ENCODE peak calls at places on chromosomes 13 and 19, in seven cellular contexts. A is IMR-90, V is neuronal stem cell, Z is mesendoderm, N is H9, Y is mesenchymal stem cell, C is H1. D is an unnamed sample. For H3K4me1, the result is how much of the 10 kb centered on the place peaks cover.

GRCh38 chr19:33293255-33294057 is 8.9 kb downstream of the CEBPA start:
- DNase-seq in A (peak), V (no peak), Z (no peak), N (no peak), Y (peak), C (no peak), D (peak)

GRCh38 chr13:75135325-75135825 is 346.6 kb downstream of the TBC1D4 start:
- DNase-seq in A (peak), V (no peak), Z (peak), N (no peak), Y (peak), C (no peak), D (no peak)

GRCh38 chr13:30916991-30917390 is 10.9 kb downstream of the MEDAG start:
- DNase-seq in A (no peak), V (no peak), Z (no peak), N (no peak), Y (no peak), C (no peak), D (no peak)

GRCh38 chr19:53432088-53432661 is 391 bp downstream of the ZNF761 start:
- DNase-seq in A (peak), V (peak), Z (peak), N (no peak), Y (peak), C (peak), D (no peak)

GRCh38 chr13:51844862-51845573 is at the start of gene TMEM272:
- DNase-seq in A (peak), V (peak), Z (peak), N (peak), Y (peak), C (peak), D (peak)

GRCh38 chr13:110617326-110618072 is 2.2 kb downstream of the NAXD start:
- DNase-seq in A (peak), V (no peak), Z (no peak), N (no peak), Y (peak), C (no peak), D (no peak)

GRCh38 chr13:45238945-45239795 is 38.3 kb upstream of the KCTD4 start:
- DNase-seq in A (peak), V (no peak), Z (no peak), N (no peak), Y (no peak), C (no peak), D (peak)

GRCh38 chr19:17089238-17089637 is 13.7 kb downstream of the MYO9B start:
- DNase-seq in A (peak), V (no peak), Z (no peak), N (no peak), Y (peak), C (no peak), D (no peak)

GRCh38 chr13:87680298-87680697 is 9.1 kb downstream of the SLITRK5 start:
- DNase-seq in A (no peak), V (no peak), Z (peak), N (no peak), Y (no peak), C (no peak), D (no peak)

GRCh38 chr19:10074153-10074552 is 12.0 kb upstream of the SHFL start:
- DNase-seq in A (peak), V (no peak), Z (peak), N (no peak), Y (peak), C (no peak), D (no peak)

GRCh38 chr19:41915248-41916032 is 12.8 kb downstream of the ERFL start:
- DNase-seq in A (no peak), V (no peak), Z (no peak), N (no peak), Y (no peak), C (no peak), D (no peak)

GRCh38 chr13:72437458-72437857 is 290.0 kb downstream of the MZT1 start:
- DNase-seq in A (peak), V (no peak), Z (peak), N (no peak), Y (peak), C (no peak), D (peak)

GRCh38 chr13:36673838-36674326 is at the start of gene SERTM1:
- DNase-seq in A (no peak), V (peak), Z (peak), N (peak), Y (no peak), C (peak), D (peak)

GRCh38 chr13:43514326-43514725 is 272.4 kb downstream of the ENOX1 start:
- DNase-seq in A (no peak), V (no peak), Z (no peak), N (no peak), Y (no peak), C (no peak), D (no peak)

GRCh38 chr13:32428581-32429072 is 697 bp upstream of the N4BP2L1 start:
- DNase-seq in A (no peak), V (no peak), Z (no peak), N (no peak), Y (no peak), C (no peak), D (peak)

GRCh38 chr13:79767126-79767525 is 286.2 kb downstream of the NDFIP2 start:
- DNase-seq in A (no peak), V (no peak), Z (peak), N (no peak), Y (no peak), C (no peak), D (no peak)

GRCh38 chr19:12984683-12985048 is 10.6 kb upstream of the NFIX start:
- DNase-seq in A (no peak), V (no peak), Z (no peak), N (peak), Y (no peak), C (no peak), D (no peak)

GRCh38 chr19:2552859-2553258 is 76.9 kb downstream of the GADD45B start:
- DNase-seq in A (no peak), V (no peak), Z (peak), N (no peak), Y (peak), C (no peak), D (peak)

GRCh38 chr19:35144600-35145436 is 1.8 kb downstream of the FXYD7 start:
- DNase-seq in A (no peak), V (no peak), Z (peak), N (peak), Y (no peak), C (peak), D (peak)

GRCh38 chr13:112774829-112775565 is 85.2 kb downstream of the ATP11A start:
- DNase-seq in A (no peak), V (no peak), Z (no peak), N (peak), Y (no peak), C (no peak), D (no peak)

GRCh38 chr13:100156786-100157185 is 67.9 kb downstream of the PCCA start:
- DNase-seq in A (no peak), V (no peak), Z (no peak), N (no peak), Y (no peak), C (no peak), D (no peak)

GRCh38 chr19:2969104-2969504 is 8.3 kb upstream of the TLE6 start:
- DNase-seq in A (no peak), V (no peak), Z (no peak), N (no peak), Y (peak), C (no peak), D (no peak)

GRCh38 chr19:27776020-27776419 is 1436.9 kb downstream of the UQCRFS1 start:
- DNase-seq in A (peak), V (no peak), Z (peak), N (peak), Y (peak), C (peak), D (peak)

GRCh38 chr13:24148414-24149305 is 11.9 kb upstream of the SPATA13 start:
- DNase-seq in A (peak), V (no peak), Z (peak), N (peak), Y (peak), C (no peak), D (peak)

GRCh38 chr13:49082653-49083536 is 107.2 kb downstream of the FNDC3A start:
- DNase-seq in A (peak), V (no peak), Z (peak), N (no peak), Y (peak), C (no peak), D (peak)

GRCh38 chr13:48508001-48508400 is 24.9 kb downstream of the RCBTB2 start:
- DNase-seq in A (no peak), V (no peak), Z (no peak), N (no peak), Y (no peak), C (no peak), D (no peak)

GRCh38 chr19:51980116-51980736 is 6.4 kb downstream of the ZNF350 start:
- DNase-seq in A (no peak), V (no peak), Z (no peak), N (no peak), Y (no peak), C (no peak), D (peak)

GRCh38 chr13:71522976-71523517 is 344.0 kb downstream of the DACH1 start:
- DNase-seq in A (no peak), V (no peak), Z (no peak), N (no peak), Y (no peak), C (no peak), D (no peak)

GRCh38 chr19:18292460-18292809 is 11.0 kb upstream of the JUND start:
- DNase-seq in A (no peak), V (no peak), Z (peak), N (peak), Y (no peak), C (peak), D (peak)

GRCh38 chr19:51784922-51785690 is 9.9 kb upstream of the FPR3 start:
- DNase-seq in A (no peak), V (no peak), Z (no peak), N (no peak), Y (no peak), C (no peak), D (peak)

GRCh38 chr13:45178349-45179142 is 22.3 kb downstream of the KCTD4 start:
- DNase-seq in A (peak), V (no peak), Z (no peak), N (no peak), Y (peak), C (no peak), D (no peak)

GRCh38 chr13:113005076-113005865 is 36.3 kb downstream of the MCF2L start:
- DNase-seq in A (no peak), V (no peak), Z (no peak), N (no peak), Y (no peak), C (no peak), D (no peak)

GRCh38 chr19:55173717-55174409 is 6.2 kb downstream of the SYT5 start:
- DNase-seq in A (peak), V (peak), Z (peak), N (peak), Y (peak), C (peak), D (peak)

GRCh38 chr19:2503521-2504109 is 27.7 kb downstream of the GADD45B start:
- DNase-seq in A (peak), V (no peak), Z (peak), N (no peak), Y (peak), C (no peak), D (no peak)

GRCh38 chr19:4012092-4012974 is 4.8 kb downstream of the PIAS4 start:
- DNase-seq in A (no peak), V (no peak), Z (no peak), N (no peak), Y (no peak), C (no peak), D (no peak)

GRCh38 chr13:41496420-41497234 is 39.3 kb downstream of the RGCC start:
- DNase-seq in A (peak), V (no peak), Z (peak), N (no peak), Y (peak), C (no peak), D (no peak)

GRCh38 chr13:106917024-106917491 is 349.1 kb upstream of the ARGLU1 start:
- DNase-seq in A (no peak), V (no peak), Z (no peak), N (peak), Y (no peak), C (peak), D (no peak)

GRCh38 chr13:93289047-93289446 is 62.4 kb downstream of the GPC6 start:
- DNase-seq in A (peak), V (no peak), Z (no peak), N (no peak), Y (no peak), C (no peak), D (no peak)

GRCh38 chr13:59274958-59275727 is 888.6 kb downstream of the DIAPH3 start:
- DNase-seq in A (no peak), V (no peak), Z (no peak), N (no peak), Y (no peak), C (no peak), D (no peak)
- H2BK5ac ChIP-seq in A (no peak), V (no peak), Z (no peak), N (no peak), Y (no peak), C (no peak), D (no peak)

GRCh38 chr19:38838208-38838985 is 6.8 kb upstream of the ECH1 start:
- DNase-seq in A (no peak), V (no peak), Z (peak), N (no peak), Y (no peak), C (no peak), D (peak)
- H3K4me1 ChIP-seq in A (under half), V (under half), Z (under half), N (under half), Y (under half), C (under half), D (half or more)

GRCh38 chr13:19606152-19606551 is 27.3 kb upstream of the MPHOSPH8 start:
- DNase-seq in A (peak), V (no peak), Z (no peak), N (no peak), Y (no peak), C (no peak), D (peak)
- H3K18ac ChIP-seq in A (no peak), V (no peak), Z (no peak), N (no peak), Y (no peak), C (no peak), D (no peak)

GRCh38 chr13:114063545-114064515 is 68.6 kb downstream of the RASA3 start:
- DNase-seq in A (peak), V (no peak), Z (no peak), N (no peak), Y (peak), C (no peak), D (no peak)

GRCh38 chr13:114065926-114066774 is 66.3 kb downstream of the RASA3 start:
- DNase-seq in A (no peak), V (no peak), Z (no peak), N (no peak), Y (no peak), C (no peak), D (no peak)

GRCh38 chr13:114065141-114065925 is 67.1 kb downstream of the RASA3 start:
- DNase-seq in A (peak), V (no peak), Z (peak), N (peak), Y (peak), C (peak), D (peak)

GRCh38 chr13:114062754-114063153 is 69.7 kb downstream of the RASA3 start:
- DNase-seq in A (no peak), V (no peak), Z (no peak), N (no peak), Y (no peak), C (no peak), D (no peak)

DNA sequence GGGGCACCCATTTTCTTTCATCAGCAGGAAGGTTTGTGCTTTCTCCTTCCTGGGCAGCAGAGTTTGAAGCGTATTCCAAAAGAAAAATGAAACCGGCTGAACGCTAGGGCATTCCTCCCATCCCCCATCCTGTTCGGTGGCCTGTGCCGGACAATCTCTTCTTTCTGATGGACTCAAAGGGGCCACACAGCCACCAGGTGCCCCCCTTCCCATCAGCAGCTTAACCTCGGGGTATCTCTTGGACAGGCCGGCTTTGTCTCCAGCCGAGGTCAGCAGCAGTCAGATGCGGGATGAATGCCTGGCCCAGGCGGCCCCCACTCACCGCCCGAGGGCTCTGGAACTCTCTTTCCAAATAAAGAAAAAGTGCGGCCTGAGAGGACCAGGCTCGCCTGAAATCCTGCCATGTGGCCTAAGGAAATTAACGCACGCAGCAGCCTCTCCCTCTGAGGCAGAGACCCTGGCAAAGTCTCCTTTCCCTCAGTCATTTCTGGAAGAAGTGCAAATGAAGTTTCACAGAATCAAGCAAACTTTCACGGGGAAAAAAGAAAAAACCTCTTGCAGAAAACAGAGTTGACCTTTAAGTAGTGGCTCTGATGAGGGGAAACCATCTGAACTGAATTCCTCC is 67.8 kb downstream of the RASA3 start:
- DNase-seq in A (peak), V (peak), Z (no peak), N (no peak), Y (peak), C (no peak), D (peak)
- H2BK5ac ChIP-seq in A (peak), V (peak), Z (no peak), N (no peak), Y (peak), C (no peak), D (peak)

GRCh38 chr19:29666634-29667389 is 1.6 kb downstream of the PLEKHF1 start:
- DNase-seq in A (peak), V (peak), Z (peak), N (peak), Y (peak), C (peak), D (peak)
- H3K4me1 ChIP-seq in A (under half), V (under half), Z (under half), N (under half), Y (half or more), C (under half), D (under half)

DNA sequence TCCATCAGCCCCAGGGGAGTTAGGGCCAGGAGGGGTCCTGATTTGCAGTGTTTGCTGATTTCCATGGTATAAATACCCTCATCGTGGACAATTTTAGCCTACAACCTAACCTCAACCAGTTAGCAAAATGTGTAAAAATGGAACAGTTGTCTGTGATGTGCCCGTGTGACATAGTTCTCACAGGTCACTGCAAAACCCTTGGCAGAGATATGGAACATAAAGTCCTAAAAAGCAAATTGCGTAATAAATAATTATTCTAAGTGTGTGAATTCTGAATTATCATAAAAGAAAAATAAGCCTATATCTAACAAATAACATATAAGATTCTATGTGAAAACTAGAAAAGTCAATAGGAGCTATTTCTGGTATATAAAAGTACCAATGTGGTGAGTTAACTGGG is 32.0 kb downstream of the KCTD12 start:
- DNase-seq in A (no peak), V (no peak), Z (no peak), N (no peak), Y (no peak), C (no peak), D (no peak)
- H3K18ac ChIP-seq in A (no peak), V (no peak), Z (no peak), N (no peak), Y (no peak), C (no peak), D (no peak)

DNA sequence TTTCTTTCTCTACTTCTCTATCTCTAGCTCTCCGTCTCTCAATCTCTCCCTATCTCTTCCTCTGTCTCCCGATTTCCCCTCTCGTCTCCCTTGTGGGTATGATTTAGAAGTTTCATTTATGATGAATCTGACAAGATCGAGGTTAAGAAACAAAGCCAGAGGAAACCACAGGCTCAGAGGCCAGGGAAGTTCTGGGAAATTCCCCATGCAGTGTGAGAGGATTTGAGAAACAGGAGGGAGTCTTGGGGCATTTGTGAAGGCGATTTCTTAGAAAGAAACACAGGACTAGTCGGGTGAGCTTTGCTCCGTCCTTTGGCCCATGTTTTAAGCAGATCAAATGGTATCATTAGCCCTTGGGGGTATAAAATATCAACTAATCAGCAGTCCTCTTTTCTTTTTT is 25.7 kb downstream of the TNFSF9 start:
- DNase-seq in A (no peak), V (no peak), Z (no peak), N (no peak), Y (no peak), C (no peak), D (peak)
- H2BK5ac ChIP-seq in A (no peak), V (no peak), Z (no peak), N (no peak), Y (no peak), C (no peak), D (no peak)

GRCh38 chr19:8478605-8479004 is 23.8 kb downstream of the PRAM1 start:
- DNase-seq in A (no peak), V (no peak), Z (no peak), N (no peak), Y (no peak), C (no peak), D (no peak)

GRCh38 chr19:8477889-8478288 is 24.6 kb downstream of the PRAM1 start:
- DNase-seq in A (no peak), V (no peak), Z (no peak), N (no peak), Y (no peak), C (no peak), D (no peak)

GRCh38 chr19:8476524-8476923 is 25.9 kb downstream of the PRAM1 start:
- DNase-seq in A (no peak), V (no peak), Z (no peak), N (no peak), Y (no peak), C (no peak), D (no peak)

GRCh38 chr19:8475005-8475404 is 27.4 kb downstream of the PRAM1 start:
- DNase-seq in A (no peak), V (no peak), Z (no peak), N (no peak), Y (no peak), C (no peak), D (no peak)

GRCh38 chr19:8473652-8474476 is 28.6 kb downstream of the PRAM1 start:
- DNase-seq in A (no peak), V (no peak), Z (no peak), N (no peak), Y (no peak), C (no peak), D (no peak)
- H3K4me1 ChIP-seq in A (under half), V (under half), Z (under half), N (under half), Y (under half), C (under half), D (under half)

DNA sequence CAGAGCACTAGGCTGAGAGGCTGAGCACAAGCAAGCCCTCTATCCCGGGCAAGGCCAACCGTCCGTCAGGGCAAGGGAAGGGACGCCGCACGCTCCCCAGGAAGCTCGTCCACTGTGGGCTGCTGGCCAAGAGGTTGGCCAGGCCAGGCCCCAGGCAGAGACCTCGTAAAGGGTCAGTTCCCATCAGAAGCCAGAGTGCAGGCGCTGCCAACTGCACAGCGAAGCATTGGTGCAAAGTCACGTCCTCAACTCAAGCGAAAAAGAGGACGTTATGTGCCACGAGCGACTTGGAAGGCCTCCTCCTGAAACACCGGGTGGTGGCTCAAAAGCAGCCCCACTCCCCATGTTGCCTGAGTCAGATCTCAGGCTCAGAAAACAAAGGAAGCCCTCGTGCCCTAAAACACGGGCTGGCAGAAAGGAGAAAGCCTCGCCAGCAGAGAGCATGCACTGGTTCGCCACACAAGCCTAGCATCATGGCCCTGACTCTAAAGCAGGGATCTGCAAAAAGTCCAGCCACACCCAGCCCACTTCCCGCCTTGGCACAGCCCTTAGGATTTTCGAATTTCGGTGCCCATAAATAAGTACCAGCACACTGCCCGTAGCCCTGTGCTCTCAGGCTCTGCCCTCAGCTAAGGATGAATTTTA is 4.7 kb downstream of the AKAP8 start:
- DNase-seq in A (no peak), V (no peak), Z (no peak), N (no peak), Y (no peak), C (no peak), D (no peak)
- H3K18ac ChIP-seq in A (no peak), V (no peak), Z (no peak), N (no peak), Y (no peak), C (no peak), D (no peak)

D was measured in trophoblast cell.